ENCODE peak calls at places on chromosome 1, in six cellular contexts. V is psoas muscle; X is tibial nerve; G is aorta; S is CD8-positive, alpha-beta T cell; C is IMR-90. Z is an unnamed sample. For H3K27me3 and H3K4me1, the result is how much of the 10 kb centered on the place peaks cover.

GRCh38 chr1:180616441-180616840 is 15.4 kb upstream of the XPR1 start:
- DNase-seq in V (no peak), X (no peak), G (no peak), S (no peak), C (peak), Z (no peak)

GRCh38 chr1:156149374-156150106 is 3.8 kb upstream of the SEMA4A start:
- DNase-seq in V (no peak), X (no peak), G (no peak), S (no peak), C (no peak), Z (no peak)

GRCh38 chr1:43653893-43654292 is 3.9 kb downstream of the KDM4A start:
- DNase-seq in V (no peak), X (no peak), G (no peak), S (no peak), C (no peak), Z (no peak)

GRCh38 chr1:23791434-23792047 is 596 bp downstream of the LYPLA2 start:
- DNase-seq in V (no peak), X (no peak), G (no peak), S (no peak), C (no peak), Z (no peak)

GRCh38 chr1:26984291-26984690 is 9.2 kb upstream of the TRNP1 start:
- DNase-seq in V (no peak), X (no peak), G (no peak), S (no peak), C (no peak), Z (no peak)

GRCh38 chr1:233673947-233674431 is 60.1 kb downstream of the KCNK1 start:
- DNase-seq in V (no peak), X (no peak), G (no peak), S (no peak), C (peak), Z (no peak)

GRCh38 chr1:23286401-23286800 is 57.7 kb downstream of the HNRNPR start:
- DNase-seq in V (no peak), X (no peak), G (no peak), S (no peak), C (no peak), Z (no peak)

GRCh38 chr1:165799387-165799786 is 28.0 kb upstream of the UCK2 start:
- DNase-seq in V (no peak), X (no peak), G (no peak), S (no peak), C (no peak), Z (no peak)

GRCh38 chr1:203378529-203379271 is 27.8 kb upstream of the FMOD start:
- DNase-seq in V (no peak), X (no peak), G (no peak), S (no peak), C (peak), Z (no peak)

GRCh38 chr1:171852273-171852672 is 11.0 kb downstream of the DNM3 start:
- DNase-seq in V (no peak), X (no peak), G (no peak), S (no peak), C (peak), Z (no peak)

GRCh38 chr1:244234009-244234643 is 183.0 kb downstream of the ZBTB18 start:
- DNase-seq in V (peak), X (no peak), G (no peak), S (no peak), C (no peak), Z (no peak)

GRCh38 chr1:84834419-84835064 is 58.5 kb downstream of the LPAR3 start:
- DNase-seq in V (no peak), X (no peak), G (no peak), S (no peak), C (peak), Z (no peak)

GRCh38 chr1:3247521-3248031 is 178.6 kb downstream of the PRDM16 start:
- DNase-seq in V (no peak), X (no peak), G (no peak), S (no peak), C (no peak), Z (no peak)

GRCh38 chr1:3249236-3249845 is 180.3 kb downstream of the PRDM16 start:
- DNase-seq in V (no peak), X (no peak), G (no peak), S (no peak), C (no peak), Z (no peak)

GRCh38 chr1:3249846-3250501 is 181.0 kb downstream of the PRDM16 start:
- DNase-seq in V (no peak), X (no peak), G (no peak), S (no peak), C (no peak), Z (no peak)

GRCh38 chr1:3250624-3251023 is 181.6 kb downstream of the PRDM16 start:
- DNase-seq in V (no peak), X (no peak), G (no peak), S (no peak), C (no peak), Z (no peak)

DNA sequence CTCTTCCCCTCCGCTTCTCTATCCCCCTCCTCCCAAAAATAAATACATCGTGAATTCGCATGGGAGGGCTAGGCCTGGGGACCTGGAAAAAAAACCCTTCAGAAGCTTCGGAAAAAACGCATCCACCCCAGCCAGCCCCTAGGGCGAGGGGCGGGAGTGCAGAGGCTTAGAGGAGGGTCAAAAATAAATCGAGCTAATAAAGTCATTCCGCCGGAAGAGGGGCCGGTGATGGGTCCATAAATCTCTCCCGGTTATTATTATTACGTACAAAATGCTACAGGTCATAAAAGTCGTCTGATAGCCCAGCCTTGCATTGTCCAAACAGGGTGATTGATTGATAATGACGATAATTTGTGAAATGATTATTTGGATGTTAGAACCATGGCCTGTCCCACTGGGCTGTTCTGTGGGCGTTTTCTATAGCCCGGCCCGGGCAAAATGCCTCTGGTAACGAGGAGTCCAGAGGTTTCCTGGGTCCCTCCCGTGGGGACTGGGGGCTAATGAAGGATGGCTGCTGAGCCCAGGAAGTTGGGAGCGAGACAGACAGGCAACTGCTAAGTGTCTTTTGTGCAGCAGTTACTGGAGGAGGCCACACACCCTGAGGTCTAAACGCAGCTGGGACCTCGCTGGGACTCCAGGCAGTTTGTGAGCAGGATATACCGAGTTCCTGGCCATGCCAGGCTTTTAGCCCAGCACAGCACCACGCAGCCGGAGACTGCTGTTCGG is 179.6 kb downstream of the PRDM16 start:
- DNase-seq in V (no peak), X (no peak), G (no peak), S (no peak), C (no peak), Z (no peak)
- H3K27me3 ChIP-seq in V (under half), X (under half), G (under half), S (under half), C (under half), Z (under half)

GRCh38 chr1:230627767-230628166 is 14.5 kb upstream of the COG2 start:
- DNase-seq in V (no peak), X (no peak), G (no peak), S (no peak), C (no peak), Z (no peak)
- H3K4me1 ChIP-seq in V (under half), X (under half), G (under half), S (under half), C (under half), Z (under half)

GRCh38 chr1:3422638-3423037 is 31.8 kb upstream of the ARHGEF16 start:
- DNase-seq in V (no peak), X (no peak), G (no peak), S (no peak), C (no peak), Z (no peak)
- H3K27me3 ChIP-seq in V (under half), X (under half), G (under half), S (under half), C (under half), Z (under half)

GRCh38 chr1:80893140-80893539 is 907.6 kb upstream of the ADGRL2 start:
- DNase-seq in V (no peak), X (no peak), G (no peak), S (no peak), C (no peak), Z (no peak)
- H3K4me1 ChIP-seq in V (under half), X (under half), G (under half), S (under half), C (under half), Z (under half)

DNA sequence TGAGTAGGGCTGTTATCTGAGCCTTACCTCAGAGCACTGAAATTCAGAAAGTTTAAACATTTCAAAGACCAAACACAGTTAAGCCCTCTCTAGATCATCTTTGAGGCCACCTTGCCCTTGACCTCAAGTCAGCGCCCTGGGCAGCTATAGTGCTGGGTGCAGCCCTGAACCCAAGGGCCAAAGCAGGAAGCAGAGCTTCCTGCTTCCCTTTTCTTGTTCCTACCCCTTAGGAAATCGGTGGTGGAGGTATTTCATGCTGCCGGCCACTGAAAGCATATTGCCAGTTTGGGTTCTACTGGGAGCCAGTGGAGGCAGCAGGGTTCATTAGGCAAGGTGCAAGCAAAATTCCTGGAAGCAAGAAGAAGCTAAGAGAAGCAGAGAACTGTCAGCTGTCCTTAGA is 26.1 kb downstream of the CD244 start:
- DNase-seq in V (no peak), X (no peak), G (no peak), S (no peak), C (no peak), Z (no peak)
- H3K27me3 ChIP-seq in V (under half), X (under half), G (under half), S (under half), C (under half), Z (under half)

DNA sequence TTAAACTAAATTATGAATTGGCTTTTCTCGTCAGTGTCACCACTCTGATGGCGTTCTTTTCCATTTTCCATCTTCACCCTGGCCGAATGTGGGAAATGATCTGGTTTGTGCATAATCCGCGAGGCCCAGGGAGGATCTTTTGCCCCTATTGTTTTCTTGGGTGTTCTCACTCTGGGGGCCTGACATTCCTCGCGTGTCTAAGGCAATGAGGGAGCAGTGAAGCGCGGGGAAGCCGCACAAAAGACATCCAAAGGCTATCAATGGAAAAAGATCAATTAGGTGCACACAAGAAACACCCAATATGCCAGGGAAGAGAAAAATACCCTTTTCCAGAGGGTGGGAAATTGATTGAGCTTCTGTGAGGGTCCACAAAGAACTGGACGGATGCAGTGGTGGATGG is 966 bp upstream of the C1orf21 start:
- DNase-seq in V (no peak), X (no peak), G (no peak), S (no peak), C (no peak), Z (no peak)
- H3K4me1 ChIP-seq in V (under half), X (under half), G (under half), S (under half), C (under half), Z (under half)

GRCh38 chr1:205939690-205940330 is 3.4 kb downstream of the SLC26A9 start:
- DNase-seq in V (no peak), X (no peak), G (no peak), S (no peak), C (no peak), Z (no peak)

GRCh38 chr1:205943245-205943644 is at the start of gene SLC26A9:
- DNase-seq in V (no peak), X (no peak), G (no peak), S (no peak), C (no peak), Z (no peak)

GRCh38 chr1:205942631-205943159 is 561 bp downstream of the SLC26A9 start:
- DNase-seq in V (no peak), X (no peak), G (no peak), S (no peak), C (no peak), Z (no peak)

GRCh38 chr1:205938682-205939081 is 4.6 kb downstream of the SLC26A9 start:
- DNase-seq in V (no peak), X (no peak), G (no peak), S (no peak), C (no peak), Z (no peak)

DNA sequence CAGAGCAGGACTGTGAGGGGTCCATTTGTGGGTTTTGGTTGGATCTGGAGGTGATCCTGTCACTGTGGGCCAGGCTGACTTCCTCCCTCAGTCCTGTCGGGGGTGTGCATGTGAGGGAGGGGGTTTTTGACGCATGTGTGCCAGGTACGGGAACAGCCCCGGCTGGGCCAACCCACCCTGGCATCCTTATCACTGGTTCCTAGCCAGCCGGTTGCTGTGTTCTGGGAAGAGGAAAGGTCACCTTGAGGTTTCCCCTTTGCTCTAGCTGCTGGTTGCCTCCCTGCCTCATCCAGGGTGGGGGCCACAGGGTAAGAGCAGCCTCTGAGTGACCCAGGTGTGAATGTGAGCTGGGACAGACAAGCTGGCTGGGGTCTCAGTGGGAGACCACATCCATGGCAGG is 2.5 kb downstream of the SLC26A9 start:
- DNase-seq in V (no peak), X (no peak), G (no peak), S (no peak), C (no peak), Z (no peak)
- H3K27me3 ChIP-seq in V (under half), X (under half), G (under half), S (under half), C (under half), Z (under half)